ENCODE peak calls at places on chromosome 1, in seven cellular contexts. N is astrocyte of the spinal cord; Z is stimulated activated CD8-positive, alpha-beta memory T cell treated with anti-CD3 and anti-CD28 coated beads, Interleukin-15, amount 100 ng/mL, for 4 hours; I is GM19239; Y is GM20000; T is upper lobe of left lung; Q is activated CD8-positive, alpha-beta memory T cell treated with anti-CD3 and anti-CD28 coated beads, Interleukin-2, amount 10 ng/mL, durations not matched to agents 7 days and 5 days. V is an unnamed sample.

GRCh38 chr1:233627376-233627775 is 13.5 kb downstream of the KCNK1 start:
- DNase-seq in T (no peak), Q (no peak), N (no peak), Y (no peak), I (no peak), Z (peak; percentile 20), V (no peak)

GRCh38 chr1:243495442-243496172 is 239.8 kb downstream of the SDCCAG8 start:
- DNase-seq in I (no peak), Q (peak; percentile 29), Z (no peak), Y (peak; percentile 29), N (peak; percentile 56), T (no peak), V (no peak)

GRCh38 chr1:31376374-31377134 is 3.7 kb upstream of the FABP3 start:
- DNase-seq in N (peak; percentile 95), Q (no peak), Y (no peak), T (no peak), Z (no peak), I (no peak), V (no peak)

GRCh38 chr1:189811960-189812359 is 665.7 kb downstream of the BRINP3 start:
- DNase-seq in I (no peak), Q (no peak), N (no peak), Z (no peak), Y (no peak), T (no peak), V (no peak)

GRCh38 chr1:60974524-60974923 is 107.8 kb upstream of the NFIA start:
- DNase-seq in Z (no peak), I (no peak), T (no peak), Y (no peak), Q (no peak), N (no peak), V (no peak)

GRCh38 chr1:230342019-230342418 is 84.1 kb downstream of the PGBD5 start:
- DNase-seq in N (no peak), Q (no peak), I (no peak), T (no peak), Y (no peak), Z (no peak), V (no peak)

GRCh38 chr1:44536357-44536756 is 131.3 kb downstream of the RNF220 start:
- DNase-seq in I (no peak), T (no peak), Q (no peak), Z (no peak), Y (no peak), N (no peak), V (no peak)

GRCh38 chr1:54255026-54255425 is 55.1 kb downstream of the MRPL37 start:
- DNase-seq in Q (no peak), Y (no peak), N (peak; percentile 56), T (no peak), I (no peak), Z (no peak), V (no peak)

GRCh38 chr1:234987415-234988159 is 141.1 kb downstream of the TOMM20 start:
- DNase-seq in Q (no peak), T (peak; percentile 50), N (peak; percentile 91), Y (peak; percentile 49), Z (no peak), I (no peak), V (no peak)

GRCh38 chr1:94092210-94092613 is 28.7 kb downstream of the ABCA4 start:
- DNase-seq in Z (no peak), Y (no peak), N (peak; percentile 96), I (no peak), T (no peak), Q (peak; percentile 63), V (no peak)

GRCh38 chr1:57947471-57947870 is 523.6 kb upstream of the DAB1 start:
- DNase-seq in Z (no peak), Q (no peak), N (no peak), T (no peak), Y (no peak), I (no peak), V (no peak)

GRCh38 chr1:219430419-219430818 is 182.5 kb downstream of the ZC3H11B start:
- DNase-seq in Z (no peak), N (no peak), Q (no peak), Y (no peak), T (no peak), I (no peak), V (no peak)

GRCh38 chr1:173478099-173478555 is 992 bp downstream of the PRDX6 start:
- DNase-seq in N (peak; percentile 60), Z (no peak), Y (peak; percentile 8), I (no peak), Q (no peak), T (peak; percentile 87), V (no peak)

GRCh38 chr1:203722925-203723324 is 42.1 kb upstream of the LAX1 start:
- DNase-seq in N (no peak), Y (no peak), I (no peak), Z (no peak), T (no peak), Q (no peak), V (no peak)

GRCh38 chr1:18724001-18724411 is 93.4 kb downstream of the PAX7 start:
- DNase-seq in Q (no peak), T (no peak), Z (no peak), N (no peak), Y (no peak), I (no peak), V (no peak)

V was measured in GM12864.